ENCODE peak calls at places on chromosome 17, in four cellular contexts. X, I, H and Q are unnamed samples. For H3K4me1, the result is how much of the 10 kb centered on the place peaks cover.

GRCh38 chr17:65550075-65550635 is 11.3 kb downstream of the AXIN2 start:
- DNase-seq in H (no peak), X (no peak), I (no peak), Q (no peak)

GRCh38 chr17:1783271-1783670 is 21.4 kb downstream of the SERPINF1 start:
- DNase-seq in X (no peak), I (no peak), H (no peak), Q (no peak)

GRCh38 chr17:17538417-17539391 is 42.5 kb upstream of the RASD1 start:
- DNase-seq in H (peak), I (no peak), X (no peak), Q (no peak)

GRCh38 chr17:228223-228615 is 46.8 kb upstream of the DOC2B start:
- DNase-seq in X (peak), I (no peak), H (no peak), Q (no peak)

GRCh38 chr17:83083368-83084201 is 4.2 kb downstream of the METRNL start:
- DNase-seq in H (peak), X (peak), I (no peak), Q (peak)

GRCh38 chr17:5640726-5641125 is 56.4 kb upstream of the NLRP1 start:
- DNase-seq in H (no peak), I (peak), X (no peak), Q (no peak)

GRCh38 chr17:4956493-4957061 is 5.7 kb downstream of the ENO3 start:
- DNase-seq in H (no peak), I (no peak), X (no peak), Q (no peak)

GRCh38 chr17:39152134-39152884 is 872 bp upstream of the PLXDC1 start:
- DNase-seq in X (no peak), H (peak), I (no peak), Q (no peak)

GRCh38 chr17:15663691-15664090 is 20.4 kb downstream of the TRIM16 start:
- DNase-seq in H (no peak), I (no peak), X (no peak), Q (no peak)

GRCh38 chr17:17719966-17720543 is 38.8 kb downstream of the RAI1 start:
- DNase-seq in I (no peak), H (no peak), X (no peak), Q (no peak)

GRCh38 chr17:45332989-45333701 is 16.3 kb upstream of the MAP3K14 start:
- DNase-seq in X (no peak), H (no peak), I (peak), Q (no peak)

GRCh38 chr17:17919169-17920107 is 52.8 kb downstream of the TOM1L2 start:
- DNase-seq in I (peak), H (peak), X (peak), Q (peak)

GRCh38 chr17:600576-601301 is 113.9 kb downstream of the VPS53 start:
- DNase-seq in H (no peak), I (no peak), X (peak), Q (no peak)

GRCh38 chr17:34306466-34306865 is 12.8 kb upstream of the CCL8 start:
- DNase-seq in X (no peak), H (peak), I (peak), Q (peak)

GRCh38 chr17:48077555-48077954 is 23.7 kb downstream of the CBX1 start:
- DNase-seq in X (no peak), H (no peak), I (no peak), Q (no peak)
- H3K4me1 ChIP-seq in X (under half), H (under half), I (under half), Q (under half)

DNA sequence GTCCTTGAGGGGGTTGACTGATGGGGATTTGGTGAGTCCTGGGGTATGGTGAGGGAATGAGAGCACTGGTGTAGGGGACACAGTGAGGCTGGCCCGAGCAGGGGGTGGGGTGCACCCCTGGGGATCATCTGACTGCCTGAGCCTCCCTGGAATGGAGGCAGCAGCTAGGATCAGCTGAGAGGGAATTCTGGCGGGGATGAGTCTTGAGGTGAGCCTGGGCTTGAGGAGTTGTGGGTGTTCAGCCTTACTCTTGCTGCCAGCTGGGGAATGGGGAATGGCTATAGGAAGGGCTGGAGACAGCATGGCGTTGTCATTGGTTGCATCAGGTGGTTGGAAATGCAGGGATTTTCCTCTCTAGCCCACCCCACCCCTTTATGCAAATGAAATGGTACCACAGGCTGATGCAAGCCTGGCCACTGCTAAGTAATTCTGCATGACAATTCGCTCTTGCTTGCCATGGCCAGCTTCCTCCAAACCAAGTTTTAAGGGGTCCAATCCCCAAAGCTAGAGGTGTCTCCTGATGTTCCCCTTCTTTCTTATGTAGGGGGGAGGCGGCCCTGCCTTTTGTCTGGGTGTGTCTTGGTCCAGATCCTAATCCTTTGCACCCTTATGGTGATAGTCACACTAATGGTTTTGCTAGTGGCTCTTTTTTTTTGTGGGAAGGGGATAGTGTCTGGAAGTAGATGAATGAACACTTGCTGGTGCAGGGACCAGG is 7.5 kb downstream of the NFE2L1 start:
- DNase-seq in H (peak), X (no peak), I (no peak), Q (no peak)
- H3K4me3 ChIP-seq in H (no peak), X (no peak), I (no peak), Q (no peak)

DNA sequence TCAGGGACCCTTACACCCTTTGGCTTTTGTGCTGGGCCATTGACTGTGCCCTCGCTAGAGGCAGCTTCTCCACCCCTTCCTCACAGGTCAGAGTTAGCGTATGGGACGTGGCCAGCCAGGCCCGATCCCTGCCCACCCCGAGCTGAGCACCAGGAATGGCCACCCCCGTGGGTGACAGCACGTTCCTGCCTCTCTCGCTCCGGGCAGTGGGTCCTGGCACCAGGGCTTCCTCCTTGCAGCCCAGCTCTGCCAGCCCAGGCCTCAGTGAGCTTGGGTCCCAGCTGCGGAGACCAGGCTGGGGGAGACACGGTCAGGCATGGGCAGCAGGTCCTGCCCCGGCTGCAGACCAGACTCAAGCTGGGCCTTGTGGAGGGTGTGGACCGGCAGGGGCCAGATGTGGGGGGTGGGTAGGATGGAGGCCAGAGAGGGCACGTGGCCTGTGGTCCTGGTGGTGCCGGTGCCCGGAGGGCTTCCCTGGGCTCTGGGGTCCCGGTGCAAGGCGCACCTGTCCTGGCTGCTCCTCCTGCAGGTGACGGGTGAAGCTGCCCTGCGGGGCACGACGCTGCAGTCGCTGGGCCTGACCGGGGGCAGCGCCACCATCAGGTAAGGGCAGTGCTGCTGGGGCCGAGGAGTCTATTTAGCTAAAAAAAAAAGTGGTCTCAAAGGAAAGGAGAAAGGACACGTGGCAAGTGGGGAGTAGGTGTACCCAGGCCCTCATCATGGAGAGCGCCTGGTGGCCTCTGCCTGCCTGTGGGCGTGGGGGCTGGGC is 18.2 kb downstream of the ASPSCR1 start:
- DNase-seq in X (no peak), I (no peak), H (no peak), Q (no peak)
- H3K27ac ChIP-seq in X (no peak), I (no peak), H (no peak), Q (no peak)

GRCh38 chr17:63443053-63443452 is 3.1 kb downstream of the CYB561 start:
- DNase-seq in H (no peak), X (no peak), I (no peak), Q (no peak)

GRCh38 chr17:63440770-63441335 is 5.3 kb downstream of the CYB561 start:
- DNase-seq in I (no peak), H (no peak), X (no peak), Q (no peak)

GRCh38 chr17:63442549-63443035 is 3.5 kb downstream of the CYB561 start:
- DNase-seq in I (no peak), X (no peak), H (no peak), Q (no peak)

GRCh38 chr17:63442074-63442473 is 4.0 kb downstream of the CYB561 start:
- DNase-seq in X (no peak), H (no peak), I (no peak), Q (no peak)

DNA sequence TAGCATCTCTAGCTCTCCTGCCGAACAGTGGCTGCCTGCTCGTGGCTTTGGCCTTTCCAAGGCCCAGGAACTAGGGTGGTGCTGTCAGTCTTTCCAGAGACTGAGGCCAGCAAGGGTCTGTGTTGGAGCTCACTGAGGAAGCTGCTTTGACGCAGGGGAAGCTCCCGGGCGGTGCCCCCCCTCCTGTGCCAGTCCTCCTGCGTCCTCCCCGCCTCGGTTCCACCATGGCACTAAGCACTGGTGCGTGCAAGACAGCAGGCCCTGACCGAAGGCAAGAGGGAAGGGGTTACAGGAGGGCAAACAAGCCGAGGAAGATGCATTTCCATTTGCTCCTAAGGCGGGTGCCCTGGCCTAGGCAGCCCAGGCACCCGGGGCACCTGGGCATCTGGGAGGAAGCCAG is 4.5 kb downstream of the CYB561 start:
- DNase-seq in H (no peak), I (no peak), X (no peak), Q (no peak)
- H3K4me1 ChIP-seq in H (under half), I (under half), X (under half), Q (under half)

GRCh38 chr17:7987112-7987893 is 15.1 kb upstream of the GUCY2D start:
- DNase-seq in X (no peak), H (no peak), I (no peak), Q (no peak)

GRCh38 chr17:7988750-7989178 is 13.7 kb upstream of the GUCY2D start:
- DNase-seq in H (peak), I (no peak), X (no peak), Q (peak)

GRCh38 chr17:7992924-7993323 is 9.5 kb upstream of the GUCY2D start:
- DNase-seq in X (no peak), H (no peak), I (no peak), Q (peak)

GRCh38 chr17:7992516-7992915 is 9.9 kb upstream of the GUCY2D start:
- DNase-seq in I (no peak), H (no peak), X (no peak), Q (no peak)

GRCh38 chr17:7989781-7990655 is 12.4 kb upstream of the GUCY2D start:
- DNase-seq in H (peak), X (peak), I (peak), Q (peak)
- H3K4me3 ChIP-seq in H (peak), X (peak), I (peak), Q (peak)

DNA sequence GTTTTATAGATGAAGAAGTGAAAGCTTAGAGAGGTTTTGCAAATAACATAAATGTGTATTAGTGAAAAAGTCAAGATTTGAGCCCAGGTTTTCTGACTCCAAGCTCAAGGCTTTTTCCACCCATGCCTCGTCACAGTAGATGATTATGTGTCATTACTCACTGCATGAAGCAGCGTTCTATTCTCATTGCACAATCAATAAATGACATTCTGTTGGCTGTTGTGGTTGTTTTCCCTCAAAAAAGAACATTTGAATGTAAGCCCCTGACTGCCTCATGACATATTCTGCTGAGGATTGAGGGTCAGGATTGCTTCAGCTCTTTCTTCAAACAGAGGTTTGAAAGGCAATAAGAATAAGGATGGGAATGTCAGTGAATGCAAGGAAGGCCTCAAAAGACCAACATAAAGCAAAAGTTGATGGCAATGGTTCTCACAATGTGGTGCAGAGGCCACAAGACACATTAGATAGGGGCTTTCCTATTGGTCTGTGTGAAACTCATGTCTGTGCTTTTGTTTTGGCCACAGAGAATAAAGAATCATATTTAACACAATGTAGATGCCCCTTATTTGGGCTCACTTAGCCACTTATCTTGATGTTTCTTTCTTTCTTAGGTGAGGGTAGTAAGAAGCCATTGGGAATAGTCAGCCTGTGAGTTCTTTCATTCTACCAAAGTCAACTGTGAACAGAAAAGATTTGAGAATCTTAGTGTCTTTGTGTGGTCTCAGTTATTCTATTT is 5.4 kb upstream of the MMD start:
- DNase-seq in X (no peak), H (no peak), I (no peak), Q (no peak)
- H3K27ac ChIP-seq in X (no peak), H (no peak), I (no peak), Q (no peak)

GRCh38 chr17:51441431-51441830 is 181.1 kb downstream of the UTP18 start:
- DNase-seq in I (no peak), H (no peak), X (no peak), Q (no peak)

GRCh38 chr17:51442112-51442865 is 181.9 kb downstream of the UTP18 start:
- DNase-seq in I (no peak), X (no peak), H (peak), Q (no peak)

GRCh38 chr17:51445934-51446333 is 185.6 kb downstream of the UTP18 start:
- DNase-seq in I (no peak), X (no peak), H (no peak), Q (no peak)
- H3K4me1 ChIP-seq in I (under half), X (under half), H (under half), Q (under half)